ENCODE peak calls at places on chromosome 1, in five cellular contexts. P, X, S, Z and Q are unnamed samples.

GRCh38 chr1:59520194-59520593 is 223.3 kb downstream of the FGGY start:
- DNase-seq in P (peak; percentile 57), X (no peak), S (no peak), Z (no peak), Q (no peak)

GRCh38 chr1:226980565-226981385 is 40.7 kb downstream of the COQ8A start:
- DNase-seq in P (no peak), X (no peak), S (no peak), Z (no peak), Q (no peak)

GRCh38 chr1:230773396-230774033 is 26.3 kb downstream of the CAPN9 start:
- DNase-seq in P (no peak), X (no peak), S (no peak), Z (no peak), Q (no peak)

GRCh38 chr1:44531785-44532566 is 126.9 kb downstream of the RNF220 start:
- DNase-seq in P (peak; percentile 54), X (no peak), S (peak; percentile 13), Z (no peak), Q (no peak)

GRCh38 chr1:219716611-219717114 is 103.8 kb upstream of the ZC3H11B start:
- DNase-seq in P (no peak), X (no peak), S (no peak), Z (no peak), Q (no peak)

GRCh38 chr1:70440642-70441391 is 29.7 kb downstream of the CTH start:
- DNase-seq in P (no peak), X (no peak), S (no peak), Z (no peak), Q (no peak)

GRCh38 chr1:91502882-91503184 is 2.2 kb downstream of the CDC7 start:
- DNase-seq in P (peak; percentile 74), X (no peak), S (peak; percentile 32), Z (no peak), Q (no peak)

GRCh38 chr1:19918057-19918456 is 5.4 kb downstream of the PLA2G2E start:
- DNase-seq in P (peak; percentile 79), X (peak; percentile 72), S (peak; percentile 75), Z (peak; percentile 92), Q (peak; percentile 79)

GRCh38 chr1:209651148-209651547 is 1.1 kb downstream of the LAMB3 start:
- DNase-seq in P (peak; percentile 56), X (no peak), S (peak; percentile 95), Z (no peak), Q (no peak)

GRCh38 chr1:64608651-64609048 is 136.2 kb upstream of the RAVER2 start:
- DNase-seq in P (no peak), X (no peak), S (no peak), Z (no peak), Q (no peak)

GRCh38 chr1:117825414-117825813 is 104.0 kb downstream of the GDAP2 start:
- DNase-seq in P (no peak), X (no peak), S (no peak), Z (no peak), Q (no peak)

GRCh38 chr1:19023787-19024186 is 67.3 kb upstream of the IFFO2 start:
- DNase-seq in P (no peak), X (no peak), S (no peak), Z (no peak), Q (no peak)

GRCh38 chr1:172678990-172679772 is 20.3 kb downstream of the FASLG start:
- DNase-seq in P (no peak), X (no peak), S (no peak), Z (no peak), Q (no peak)

GRCh38 chr1:60035925-60036324 is 37.6 kb downstream of the C1orf87 start:
- DNase-seq in P (no peak), X (no peak), S (no peak), Z (no peak), Q (no peak)

GRCh38 chr1:37399830-37400790 is 74.3 kb upstream of the ZC3H12A start:
- DNase-seq in P (no peak), X (no peak), S (no peak), Z (no peak), Q (no peak)

GRCh38 chr1:203039609-203040517 is 13.6 kb downstream of the PPFIA4 start:
- DNase-seq in P (no peak), X (peak; percentile 81), S (peak; percentile 32), Z (peak; percentile 89), Q (no peak)

GRCh38 chr1:7783178-7783711 is 846 bp upstream of the PER3 start:
- DNase-seq in P (peak; percentile 24), X (peak; percentile 90), S (peak; percentile 67), Z (peak; percentile 82), Q (no peak)

GRCh38 chr1:36763771-36764170 is 270.5 kb downstream of the GRIK3 start:
- DNase-seq in P (no peak), X (no peak), S (no peak), Z (no peak), Q (no peak)

GRCh38 chr1:162570718-162571117 is 9.2 kb downstream of the UAP1 start:
- DNase-seq in P (no peak), X (no peak), S (peak; percentile 28), Z (no peak), Q (no peak)

GRCh38 chr1:188769936-188770335 is 1707.7 kb downstream of the BRINP3 start:
- DNase-seq in P (no peak), X (no peak), S (no peak), Z (no peak), Q (no peak)

GRCh38 chr1:32997381-32997891 is 32.8 kb upstream of the RNF19B start:
- DNase-seq in P (peak; percentile 93), X (no peak), S (peak; percentile 66), Z (no peak), Q (no peak)

GRCh38 chr1:22915280-22915679 is 57.4 kb downstream of the LACTBL1 start:
- DNase-seq in P (no peak), X (no peak), S (no peak), Z (no peak), Q (no peak)

GRCh38 chr1:214523124-214523824 is 28.1 kb downstream of the PTPN14 start:
- DNase-seq in P (no peak), X (no peak), S (no peak), Z (no peak), Q (no peak)

GRCh38 chr1:32257227-32257508 is 6.1 kb downstream of the LCK start:
- DNase-seq in P (no peak), X (no peak), S (no peak), Z (no peak), Q (no peak)

GRCh38 chr1:42380617-42381423 is at the start of gene RIMKLA:
- DNase-seq in P (peak; percentile 6), X (peak; percentile 80), S (peak; percentile 37), Z (peak; percentile 83), Q (peak; percentile 75)

GRCh38 chr1:33349778-33350610 is 29.1 kb upstream of the A3GALT2 start:
- DNase-seq in P (peak; percentile 72), X (peak; percentile 80), S (peak; percentile 82), Z (peak; percentile 73), Q (peak; percentile 79)

DNA sequence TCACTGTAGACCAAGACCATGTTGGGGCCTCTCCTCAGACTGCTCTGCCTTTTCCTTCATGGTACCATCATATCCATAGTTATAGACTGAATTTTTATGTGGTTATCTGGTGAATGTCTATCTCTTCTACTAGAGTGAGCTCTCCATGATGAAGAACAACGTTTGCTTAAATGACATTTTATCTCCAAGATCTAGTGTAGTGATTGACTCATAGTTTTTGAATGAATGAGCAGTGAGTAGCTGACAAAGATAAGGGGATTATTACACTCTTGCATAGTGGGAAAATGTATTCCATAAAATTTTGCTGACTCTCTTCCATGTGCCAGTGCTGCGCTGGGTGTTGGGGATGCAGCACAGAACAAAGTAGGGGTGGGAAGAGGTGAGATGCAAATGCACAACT is 147.7 kb downstream of the TGFB2 start:
- DNase-seq in P (no peak), X (no peak), S (no peak), Z (no peak), Q (no peak)
- H2BK120ac ChIP-seq in P (peak overlapping the region; percentile 66), X (peak overlapping the region; percentile 36), S (no peak overlapping the region), Z (peak overlapping the region; percentile 52), Q (peak overlapping the region; percentile 14)

GRCh38 chr1:46615735-46616134 is 876 bp downstream of the MOB3C start:
- DNase-seq in P (no peak), X (no peak), S (peak; percentile 12), Z (no peak), Q (no peak)
- H4K91ac ChIP-seq in P (peak overlapping the region; percentile 38), X (no peak overlapping the region), S (no peak overlapping the region), Z (peak overlapping the region; percentile 38), Q (no peak overlapping the region)

GRCh38 chr1:13583964-13584791 is 546 bp downstream of the PDPN start:
- DNase-seq in P (no peak), X (peak; percentile 59), S (peak; percentile 69), Z (peak; percentile 56), Q (peak; percentile 53)
- H2AFZ ChIP-seq in P (peak overlapping the region; percentile 37), X (no peak overlapping the region), S (no peak overlapping the region), Z (peak overlapping the region; percentile 18), Q (peak overlapping the region; percentile 91)

GRCh38 chr1:156455362-156455761 is 45.2 kb downstream of the MEF2D start:
- DNase-seq in P (no peak), X (no peak), S (no peak), Z (no peak), Q (no peak)

GRCh38 chr1:156460525-156460924 is 40.0 kb downstream of the MEF2D start:
- DNase-seq in P (no peak), X (no peak), S (no peak), Z (no peak), Q (no peak)

GRCh38 chr1:156452863-156453262 is 47.7 kb downstream of the MEF2D start:
- DNase-seq in P (no peak), X (no peak), S (no peak), Z (no peak), Q (no peak)

GRCh38 chr1:156458181-156458503 is 42.4 kb downstream of the MEF2D start:
- DNase-seq in P (peak; percentile 81), X (no peak), S (peak; percentile 82), Z (no peak), Q (no peak)

GRCh38 chr1:156456625-156457465 is 43.7 kb downstream of the MEF2D start:
- DNase-seq in P (peak; percentile 97), X (peak; percentile 99), S (peak; percentile 97), Z (peak; percentile 95), Q (peak; percentile 96)
- H2BK120ac ChIP-seq in P (peak overlapping the region; percentile 80), X (no peak overlapping the region), S (peak overlapping the region; percentile 44), Z (peak overlapping the region; percentile 88), Q (no peak overlapping the region)

DNA sequence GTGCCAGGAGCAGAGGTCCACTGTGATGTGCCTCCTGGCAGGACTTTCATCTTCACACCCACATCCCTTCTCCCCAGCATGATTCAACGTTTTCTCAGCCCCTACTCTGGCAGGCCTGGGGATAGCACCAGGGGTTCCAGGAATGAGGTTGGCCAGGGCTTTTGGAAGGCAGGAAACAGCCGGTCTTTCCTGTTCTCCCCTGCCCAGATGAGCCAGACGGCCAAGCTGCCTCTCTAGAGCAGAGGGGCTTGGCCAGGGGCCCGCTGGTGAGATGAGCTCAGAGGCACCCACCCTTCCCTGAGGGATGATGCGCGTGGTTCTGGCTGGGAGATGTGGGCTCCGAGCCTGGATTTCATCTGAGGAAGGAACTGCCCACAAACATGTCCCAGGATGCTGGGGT is 4.3 kb upstream of the MFAP2 start:
- DNase-seq in P (peak; percentile 85), X (no peak), S (peak; percentile 21), Z (peak; percentile 39), Q (no peak)
- H4K91ac ChIP-seq in P (no peak overlapping the region), X (no peak overlapping the region), S (no peak overlapping the region), Z (no peak overlapping the region), Q (no peak overlapping the region)

DNA sequence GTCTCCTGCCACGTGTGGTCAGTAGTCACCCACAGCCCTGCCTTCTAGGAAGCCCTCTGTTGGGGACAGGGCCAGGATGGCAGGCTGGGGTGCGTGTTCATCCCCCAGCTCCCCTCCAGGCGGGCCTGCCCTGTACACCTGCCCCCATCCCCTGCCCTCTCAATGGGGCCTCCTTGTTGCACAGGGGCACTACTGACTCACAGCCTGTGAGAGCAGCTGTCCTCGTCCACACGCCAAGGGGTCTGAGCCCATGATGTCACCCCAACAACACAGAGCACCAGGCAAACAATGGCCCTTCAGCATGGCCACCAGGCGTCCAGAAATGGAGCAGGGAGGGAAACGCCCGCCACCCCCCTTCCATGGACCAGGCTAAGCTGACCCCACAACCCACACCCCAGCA is 64.3 kb downstream of the ARHGEF16 start:
- DNase-seq in P (no peak), X (no peak), S (no peak), Z (no peak), Q (no peak)
- H2AFZ ChIP-seq in P (no peak overlapping the region), X (no peak overlapping the region), S (no peak overlapping the region), Z (no peak overlapping the region), Q (no peak overlapping the region)